ENCODE peak calls at places on chromosomes 16 and 17, in ten cellular contexts. M is body of pancreas, S is AG10803, P is endothelial cell, R is cardiac muscle cell, G is GM12865, O is suprapubic skin, W is CD14-positive monocyte, F is mesothelial cell of epicardium, Z is brain microvascular endothelial cell. T is an unnamed sample.

GRCh38 chr17:62049299-62049698 is 15.8 kb downstream of the MED13 start:
- DNase-seq in O (no peak), Z (no peak), S (no peak), W (no peak), M (no peak), F (no peak), P (no peak), R (no peak), G (no peak), T (no peak)

GRCh38 chr16:2160915-2161551 is 5.5 kb downstream of the TRAF7 start:
- DNase-seq in S (peak; percentile 87), G (peak; percentile 79), F (no peak), O (peak; percentile 91), W (no peak), R (peak; percentile 54), M (no peak), Z (peak; percentile 41), P (no peak), T (no peak)

GRCh38 chr16:3012246-3012645 is 477 bp upstream of the CLDN9 start:
- DNase-seq in O (no peak), Z (no peak), G (no peak), P (no peak), M (peak; percentile 70), R (no peak), S (no peak), W (no peak), F (no peak), T (no peak)

GRCh38 chr17:71192039-71192555 is 928.7 kb upstream of the SOX9 start:
- DNase-seq in P (no peak), W (no peak), Z (no peak), F (no peak), G (no peak), O (no peak), S (no peak), M (no peak), R (no peak), T (no peak)

GRCh38 chr17:65433592-65433991 is 127.9 kb downstream of the AXIN2 start:
- DNase-seq in M (no peak), R (peak; percentile 92), F (no peak), P (no peak), S (no peak), W (no peak), Z (no peak), G (no peak), O (no peak), T (no peak)

GRCh38 chr16:86579268-86580062 is 1.1 kb downstream of the FOXL1 start:
- DNase-seq in M (no peak), G (no peak), P (peak; percentile 25), W (no peak), R (peak; percentile 33), Z (no peak), S (no peak), O (no peak), F (no peak), T (no peak)

GRCh38 chr16:50121721-50122445 is 31.2 kb upstream of the TENT4B start:
- DNase-seq in M (no peak), G (peak; percentile 87), Z (no peak), W (no peak), S (no peak), F (no peak), P (no peak), R (no peak), O (no peak), T (no peak)

GRCh38 chr17:44636562-44636961 is 19.7 kb upstream of the MEIOC start:
- DNase-seq in F (no peak), M (no peak), P (no peak), R (peak; percentile 77), Z (peak; percentile 11), S (peak; percentile 76), W (no peak), O (no peak), G (no peak), T (no peak)

GRCh38 chr17:15652960-15653359 is 31.2 kb downstream of the TRIM16 start:
- DNase-seq in G (no peak), M (no peak), P (no peak), W (no peak), R (no peak), S (no peak), F (no peak), O (no peak), Z (no peak), T (no peak)

GRCh38 chr16:15466886-15467781 is 32.7 kb downstream of the BMERB1 start:
- DNase-seq in S (no peak), O (no peak), F (no peak), M (no peak), W (no peak), P (no peak), R (peak; percentile 19), Z (no peak), G (no peak), T (no peak)

GRCh38 chr17:77085916-77086432 is 54.8 kb upstream of the SEC14L1 start:
- DNase-seq in F (no peak), W (no peak), S (no peak), G (no peak), M (no peak), O (no peak), P (peak; percentile 46), R (no peak), Z (no peak), T (no peak)

GRCh38 chr17:48048321-48049140 is at the start of gene NFE2L1:
- DNase-seq in O (peak; percentile 95), R (peak; percentile 95), M (peak; percentile 85), G (peak; percentile 94), P (peak; percentile 82), Z (peak; percentile 76), F (no peak), S (peak; percentile 94), W (no peak), T (peak; percentile 71)

GRCh38 chr17:79011451-79012147 is 2.0 kb upstream of the CANT1 start:
- DNase-seq in M (no peak), S (peak; percentile 43), R (peak; percentile 75), W (no peak), F (no peak), G (no peak), O (no peak), P (no peak), Z (peak; percentile 32), T (no peak)

GRCh38 chr16:8096211-8096610 is 494.1 kb downstream of the TMEM114 start:
- DNase-seq in Z (no peak), O (no peak), W (no peak), G (no peak), R (no peak), M (no peak), S (no peak), P (no peak), F (no peak), T (no peak)

GRCh38 chr16:48125888-48126287 is 29.9 kb downstream of the ABCC12 start:
- DNase-seq in Z (no peak), F (no peak), W (no peak), M (peak; percentile 3), R (no peak), G (no peak), S (no peak), P (no peak), O (no peak), T (no peak)

GRCh38 chr16:59604331-59604730 is 870.2 kb upstream of the GOT2 start:
- DNase-seq in G (no peak), O (no peak), P (no peak), W (no peak), F (no peak), S (peak; percentile 59), M (no peak), Z (no peak), R (peak; percentile 44), T (no peak)

GRCh38 chr16:59611556-59611955 is 877.4 kb upstream of the GOT2 start:
- DNase-seq in S (no peak), M (no peak), O (no peak), Z (no peak), R (no peak), P (no peak), F (no peak), G (no peak), W (no peak), T (no peak)

GRCh38 chr16:59601452-59601851 is 867.3 kb upstream of the GOT2 start:
- DNase-seq in O (no peak), F (no peak), R (no peak), P (no peak), M (no peak), W (no peak), Z (no peak), S (no peak), G (no peak), T (no peak)

GRCh38 chr16:59605706-59606105 is 871.6 kb upstream of the GOT2 start:
- DNase-seq in F (no peak), M (no peak), P (no peak), S (no peak), R (no peak), Z (no peak), G (no peak), W (no peak), O (no peak), T (no peak)
- TF ChIP-seq CTCF in F (no peak), M (no peak), P (no peak), S (no peak), R (no peak), Z (no peak), G (no peak), W (no peak), O (no peak), T (no peak)

DNA sequence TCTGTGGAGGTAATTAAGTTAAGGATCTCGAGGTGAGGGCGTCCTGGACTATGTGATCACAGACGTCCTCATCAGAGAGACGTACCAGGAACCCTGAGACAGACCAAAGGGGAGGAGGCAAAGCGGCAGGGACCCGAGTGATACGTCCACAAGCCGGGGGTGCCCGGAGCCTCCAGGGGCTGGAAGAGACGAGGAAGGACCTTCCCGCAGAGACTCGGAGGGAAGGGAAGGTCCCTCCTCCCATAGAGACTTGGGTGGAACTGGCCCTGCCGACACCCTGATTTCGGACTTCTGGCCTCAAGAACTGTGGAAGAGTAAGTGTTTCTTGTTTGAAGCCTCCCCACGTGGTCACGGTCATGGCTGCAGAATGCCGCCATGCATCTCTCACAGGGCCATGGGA is 30.8 kb downstream of the LMF1 start:
- DNase-seq in P (no peak), W (no peak), G (no peak), O (no peak), M (no peak), R (no peak), S (no peak), F (no peak), Z (no peak), T (no peak)
- TF ChIP-seq CTCF in P (no peak), W (no peak), G (no peak), O (no peak), M (no peak), R (no peak), S (no peak), F (no peak), Z (no peak), T (no peak)

DNA sequence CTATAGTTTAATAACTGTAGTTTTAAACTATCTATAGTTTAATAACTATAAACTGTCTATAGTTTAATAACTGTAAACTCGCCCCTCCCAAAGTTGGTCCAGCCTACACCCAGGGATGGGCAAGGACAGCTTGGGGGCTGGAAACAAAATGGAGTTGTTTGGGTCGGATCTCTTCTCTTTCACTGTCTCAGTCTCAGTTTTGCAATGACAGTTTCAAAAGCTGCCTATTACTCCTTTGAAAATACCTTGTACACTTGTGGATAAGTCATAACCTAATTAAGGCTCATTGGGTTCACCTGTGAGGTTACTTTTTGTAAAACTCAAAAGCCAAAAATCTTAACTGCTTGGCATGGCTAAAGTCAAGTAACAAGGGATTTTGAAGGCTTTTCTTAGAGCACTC is 31.4 kb downstream of the C16orf54 start:
- DNase-seq in M (no peak), W (no peak), P (no peak), R (no peak), G (peak; percentile 62), O (no peak), Z (no peak), F (no peak), S (no peak), T (no peak)
- TF ChIP-seq CTCF in M (no peak), W (no peak), P (no peak), R (no peak), G (no peak), O (no peak), Z (no peak), F (no peak), S (no peak), T (no peak)

GRCh38 chr17:28228109-28228840 is 90.7 kb upstream of the TMEM97 start:
- DNase-seq in Z (no peak), F (no peak), G (no peak), S (no peak), R (peak; percentile 9), P (peak; percentile 27), M (no peak), W (no peak), O (peak; percentile 74), T (no peak)
- TF ChIP-seq CTCF in Z (peak; percentile 57), F (no peak), G (peak; percentile 4), S (peak; percentile 24), R (peak; percentile 15), P (no peak), M (peak; percentile 33), W (no peak), O (no peak), T (peak; percentile 30)